ENCODE peak calls at places on chromosomes 16 and 17, in seven cellular contexts. One of them, this sample, is unnamed.

GRCh38 chr16:82016268-82016667 is 5.0 kb upstream of the SDR42E1 start:
- DNase-seq in neural crest cell: no peak
- DNase-seq in AG09309: no peak
- DNase-seq in natural killer cell: no peak
- DNase-seq in heart right ventricle: peak
- DNase-seq in cardiac muscle cell: no peak
- DNase-seq in fibroblast of lung: peak
- DNase-seq in this sample: no peak

GRCh38 chr17:18382441-18383078 is 5.0 kb downstream of the EVPLL start:
- DNase-seq in neural crest cell: no peak
- DNase-seq in AG09309: no peak
- DNase-seq in natural killer cell: no peak
- DNase-seq in heart right ventricle: no peak
- DNase-seq in cardiac muscle cell: no peak
- DNase-seq in fibroblast of lung: no peak
- DNase-seq in this sample: no peak

GRCh38 chr16:56874800-56875199 is 9.8 kb downstream of the SLC12A3 start:
- DNase-seq in neural crest cell: no peak
- DNase-seq in AG09309: no peak
- DNase-seq in natural killer cell: no peak
- DNase-seq in heart right ventricle: no peak
- DNase-seq in cardiac muscle cell: peak
- DNase-seq in fibroblast of lung: peak
- DNase-seq in this sample: no peak

GRCh38 chr17:30237296-30238002 is 2.0 kb upstream of the SLC6A4 start:
- DNase-seq in neural crest cell: no peak
- DNase-seq in AG09309: no peak
- DNase-seq in natural killer cell: no peak
- DNase-seq in heart right ventricle: no peak
- DNase-seq in cardiac muscle cell: no peak
- DNase-seq in fibroblast of lung: no peak
- DNase-seq in this sample: no peak

GRCh38 chr17:269616-270514 is 82.7 kb downstream of the RPH3AL start:
- DNase-seq in neural crest cell: no peak
- DNase-seq in AG09309: no peak
- DNase-seq in natural killer cell: no peak
- DNase-seq in heart right ventricle: no peak
- DNase-seq in cardiac muscle cell: no peak
- DNase-seq in fibroblast of lung: no peak
- DNase-seq in this sample: peak

GRCh38 chr17:10197721-10198508 is 491 bp downstream of the GAS7 start:
- DNase-seq in neural crest cell: peak
- DNase-seq in AG09309: no peak
- DNase-seq in natural killer cell: no peak
- DNase-seq in heart right ventricle: peak
- DNase-seq in cardiac muscle cell: peak
- DNase-seq in fibroblast of lung: no peak
- DNase-seq in this sample: peak

GRCh38 chr16:85027968-85028637 is 508 bp downstream of the KIAA0513 start:
- DNase-seq in neural crest cell: no peak
- DNase-seq in AG09309: no peak
- DNase-seq in natural killer cell: no peak
- DNase-seq in heart right ventricle: peak
- DNase-seq in cardiac muscle cell: no peak
- DNase-seq in fibroblast of lung: no peak
- DNase-seq in this sample: no peak

GRCh38 chr16:66476328-66477027 is 49.4 kb downstream of the BEAN1 start:
- DNase-seq in neural crest cell: no peak
- DNase-seq in AG09309: no peak
- DNase-seq in natural killer cell: no peak
- DNase-seq in heart right ventricle: no peak
- DNase-seq in cardiac muscle cell: no peak
- DNase-seq in fibroblast of lung: no peak
- DNase-seq in this sample: peak

GRCh38 chr17:9959377-9959981 is 54.4 kb upstream of the RCVRN start:
- DNase-seq in neural crest cell: peak
- DNase-seq in AG09309: no peak
- DNase-seq in natural killer cell: no peak
- DNase-seq in heart right ventricle: no peak
- DNase-seq in cardiac muscle cell: peak
- DNase-seq in fibroblast of lung: peak
- DNase-seq in this sample: peak

GRCh38 chr16:22945361-22945760 is 131.4 kb downstream of the HS3ST2 start:
- DNase-seq in neural crest cell: no peak
- DNase-seq in AG09309: no peak
- DNase-seq in natural killer cell: no peak
- DNase-seq in heart right ventricle: no peak
- DNase-seq in cardiac muscle cell: no peak
- DNase-seq in fibroblast of lung: no peak
- DNase-seq in this sample: no peak

GRCh38 chr17:78597923-78598545 is 20.8 kb upstream of the DNAH17 start:
- DNase-seq in neural crest cell: no peak
- DNase-seq in AG09309: peak
- DNase-seq in natural killer cell: no peak
- DNase-seq in heart right ventricle: no peak
- DNase-seq in cardiac muscle cell: no peak
- DNase-seq in fibroblast of lung: peak
- DNase-seq in this sample: no peak

GRCh38 chr17:7215136-7215638 is 4.4 kb downstream of the DLG4 start:
- DNase-seq in neural crest cell: no peak
- DNase-seq in AG09309: no peak
- DNase-seq in natural killer cell: no peak
- DNase-seq in heart right ventricle: no peak
- DNase-seq in cardiac muscle cell: no peak
- DNase-seq in fibroblast of lung: no peak
- DNase-seq in this sample: no peak
- TF ChIP-seq CTCF in neural crest cell: no peak
- TF ChIP-seq CTCF in AG09309: no peak
- TF ChIP-seq CTCF in natural killer cell: no peak
- TF ChIP-seq CTCF in heart right ventricle: no peak
- TF ChIP-seq CTCF in cardiac muscle cell: no peak
- TF ChIP-seq CTCF in fibroblast of lung: no peak
- TF ChIP-seq CTCF in this sample: no peak

DNA sequence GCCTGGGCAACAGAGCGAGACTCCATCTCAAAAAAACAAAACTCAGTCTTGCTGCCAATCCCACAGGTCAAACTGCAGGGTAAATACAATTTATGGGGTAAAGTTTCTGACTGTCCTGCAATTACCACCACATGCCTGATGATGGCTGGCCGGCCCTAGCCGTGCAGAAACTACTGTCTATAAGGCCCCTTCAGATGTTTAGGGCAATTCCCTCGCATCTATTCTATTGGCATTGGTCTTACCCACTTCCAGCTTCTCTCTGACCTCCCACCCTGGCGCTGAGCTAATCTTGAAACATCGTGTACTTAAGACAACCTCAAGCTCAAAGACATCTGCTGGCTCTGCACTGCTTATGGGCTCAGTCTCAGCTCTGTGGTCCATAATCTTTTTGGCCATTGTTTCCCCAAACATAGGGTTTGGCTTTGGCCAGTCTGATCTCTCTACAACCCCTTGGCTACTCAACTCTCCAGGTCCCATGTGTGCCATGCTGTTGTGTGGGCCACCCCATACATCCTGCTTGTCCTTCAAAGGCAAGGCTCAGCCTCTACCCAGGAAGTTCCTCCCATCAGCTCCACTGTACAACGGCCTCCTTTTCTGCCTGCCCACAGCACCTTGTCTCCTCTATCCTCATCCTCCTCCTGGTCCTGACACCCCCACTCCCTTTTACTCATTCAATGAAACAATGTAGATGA is 16.6 kb downstream of the MAP3K14 start:
- DNase-seq in neural crest cell: no peak
- DNase-seq in AG09309: no peak
- DNase-seq in natural killer cell: no peak
- DNase-seq in heart right ventricle: no peak
- DNase-seq in cardiac muscle cell: no peak
- DNase-seq in fibroblast of lung: no peak
- DNase-seq in this sample: no peak
- TF ChIP-seq CTCF in neural crest cell: no peak
- TF ChIP-seq CTCF in AG09309: no peak
- TF ChIP-seq CTCF in natural killer cell: no peak
- TF ChIP-seq CTCF in heart right ventricle: no peak
- TF ChIP-seq CTCF in cardiac muscle cell: no peak
- TF ChIP-seq CTCF in fibroblast of lung: no peak
- TF ChIP-seq CTCF in this sample: no peak

GRCh38 chr16:1964506-1965471 is at the start of gene RPS2:
- DNase-seq in neural crest cell: peak
- DNase-seq in AG09309: peak
- DNase-seq in natural killer cell: peak
- DNase-seq in heart right ventricle: peak
- DNase-seq in cardiac muscle cell: peak
- DNase-seq in fibroblast of lung: peak
- DNase-seq in this sample: peak
- TF ChIP-seq CTCF in neural crest cell: no peak
- TF ChIP-seq CTCF in AG09309: no peak
- TF ChIP-seq CTCF in natural killer cell: no peak
- TF ChIP-seq CTCF in heart right ventricle: no peak
- TF ChIP-seq CTCF in cardiac muscle cell: no peak
- TF ChIP-seq CTCF in fibroblast of lung: no peak
- TF ChIP-seq CTCF in this sample: no peak

DNA sequence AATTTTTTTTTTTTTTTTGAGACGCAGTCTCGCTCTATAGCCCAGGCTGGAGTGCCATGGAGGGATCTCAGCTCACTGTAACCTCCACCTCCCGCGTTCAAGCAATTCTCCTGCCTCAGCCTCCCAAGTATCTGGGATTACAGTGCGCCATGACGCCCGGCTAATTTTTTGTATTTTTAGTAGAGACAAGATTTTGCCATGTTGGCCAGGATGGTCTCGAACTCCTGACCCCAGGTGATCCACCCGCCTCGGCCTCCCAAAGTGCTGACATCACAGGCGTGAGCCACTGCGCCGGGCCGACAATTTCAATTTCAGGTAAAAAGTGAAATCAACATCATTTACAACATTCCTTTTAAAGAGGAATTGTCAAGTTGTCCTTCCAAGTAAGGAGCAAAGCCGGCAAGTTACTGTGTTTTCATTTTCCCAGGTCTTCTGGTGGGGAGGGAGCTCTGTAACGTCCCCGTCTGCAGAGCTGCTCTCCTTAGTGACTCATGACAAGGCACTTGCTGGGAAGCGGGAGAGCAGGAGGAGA is 873 bp downstream of the NPLOC4 start:
- DNase-seq in neural crest cell: no peak
- DNase-seq in AG09309: peak
- DNase-seq in natural killer cell: no peak
- DNase-seq in heart right ventricle: no peak
- DNase-seq in cardiac muscle cell: no peak
- DNase-seq in fibroblast of lung: no peak
- DNase-seq in this sample: no peak
- TF ChIP-seq CTCF in neural crest cell: no peak
- TF ChIP-seq CTCF in AG09309: no peak
- TF ChIP-seq CTCF in natural killer cell: no peak
- TF ChIP-seq CTCF in heart right ventricle: no peak
- TF ChIP-seq CTCF in cardiac muscle cell: no peak
- TF ChIP-seq CTCF in fibroblast of lung: no peak
- TF ChIP-seq CTCF in this sample: no peak

DNA sequence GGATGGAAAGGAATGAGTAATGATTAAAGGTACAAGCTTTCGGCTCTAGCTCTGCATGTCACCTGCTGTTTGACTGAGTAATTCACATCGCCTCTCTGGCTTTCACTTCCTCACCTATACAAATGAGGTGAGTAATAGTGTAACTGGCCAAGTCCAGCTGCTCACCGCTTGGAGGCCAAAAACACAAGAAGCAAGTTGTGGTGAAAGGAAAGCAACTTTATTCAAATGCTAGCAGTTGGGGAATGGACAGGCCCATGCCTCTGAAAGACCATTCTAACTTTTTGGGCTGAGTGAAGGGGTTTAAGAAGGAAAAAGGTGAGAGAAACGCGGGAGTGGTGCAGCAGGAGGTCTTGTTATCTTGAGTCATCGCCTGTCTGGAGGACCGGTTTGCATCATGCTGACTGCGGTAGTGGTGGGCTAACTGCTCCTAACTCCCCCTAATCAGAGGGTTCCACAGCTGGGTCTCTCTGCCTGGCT is 45.7 kb upstream of the CSNK2A2 start:
- DNase-seq in neural crest cell: no peak
- DNase-seq in AG09309: no peak
- DNase-seq in natural killer cell: no peak
- DNase-seq in heart right ventricle: no peak
- DNase-seq in cardiac muscle cell: peak
- DNase-seq in fibroblast of lung: no peak
- DNase-seq in this sample: no peak
- TF ChIP-seq CTCF in neural crest cell: no peak
- TF ChIP-seq CTCF in AG09309: no peak
- TF ChIP-seq CTCF in natural killer cell: no peak
- TF ChIP-seq CTCF in heart right ventricle: no peak
- TF ChIP-seq CTCF in cardiac muscle cell: no peak
- TF ChIP-seq CTCF in fibroblast of lung: no peak
- TF ChIP-seq CTCF in this sample: no peak

GRCh38 chr17:42403150-42403549 is 14.9 kb upstream of the STAT3 start:
- DNase-seq in neural crest cell: no peak
- DNase-seq in AG09309: no peak
- DNase-seq in natural killer cell: no peak
- DNase-seq in heart right ventricle: no peak
- DNase-seq in cardiac muscle cell: peak
- DNase-seq in fibroblast of lung: no peak
- DNase-seq in this sample: no peak
- TF ChIP-seq CTCF in neural crest cell: peak
- TF ChIP-seq CTCF in AG09309: peak
- TF ChIP-seq CTCF in natural killer cell: no peak
- TF ChIP-seq CTCF in heart right ventricle: no peak
- TF ChIP-seq CTCF in cardiac muscle cell: peak
- TF ChIP-seq CTCF in fibroblast of lung: peak
- TF ChIP-seq CTCF in this sample: peak

DNA sequence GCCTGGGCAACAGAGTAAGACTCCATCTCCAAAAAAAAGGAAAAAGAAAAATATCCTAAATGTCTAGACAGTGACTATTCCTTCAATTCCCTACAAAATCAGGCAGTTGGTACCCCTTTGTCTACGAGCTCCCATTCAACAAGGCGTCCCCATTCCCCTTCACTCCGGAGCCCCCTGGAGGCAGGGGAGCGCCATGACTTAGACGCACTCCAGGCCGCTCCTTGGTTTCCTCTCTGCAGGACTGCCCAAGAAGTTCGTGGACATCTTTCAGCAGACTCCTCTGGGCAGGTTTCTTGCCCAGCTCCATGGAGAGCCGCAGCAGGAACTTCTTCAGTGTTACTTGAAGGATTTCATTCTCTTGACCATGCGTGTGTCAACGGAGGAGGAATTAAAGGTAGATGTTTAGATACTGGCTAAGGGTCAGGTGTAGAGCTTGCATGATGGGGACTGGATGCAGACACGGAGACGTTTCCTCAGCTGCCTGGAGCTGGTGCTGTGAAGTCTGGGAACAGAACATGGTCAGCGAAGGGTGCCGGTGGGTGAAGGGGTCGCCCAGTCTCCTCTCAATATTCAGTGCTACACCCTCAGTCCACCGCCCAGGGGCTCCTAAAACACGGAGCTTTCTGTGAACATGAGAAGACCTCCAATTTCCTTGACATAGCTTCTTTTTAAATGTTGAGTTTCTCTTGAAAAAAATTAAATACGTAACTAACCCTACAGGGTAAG is 53.3 kb upstream of the ENDOV start:
- DNase-seq in neural crest cell: peak
- DNase-seq in AG09309: no peak
- DNase-seq in natural killer cell: no peak
- DNase-seq in heart right ventricle: no peak
- DNase-seq in cardiac muscle cell: peak
- DNase-seq in fibroblast of lung: peak
- DNase-seq in this sample: no peak
- TF ChIP-seq CTCF in neural crest cell: peak
- TF ChIP-seq CTCF in AG09309: peak
- TF ChIP-seq CTCF in natural killer cell: no peak
- TF ChIP-seq CTCF in heart right ventricle: peak
- TF ChIP-seq CTCF in cardiac muscle cell: peak
- TF ChIP-seq CTCF in fibroblast of lung: peak
- TF ChIP-seq CTCF in this sample: peak

This sample was measured in type B pancreatic cell.